ENCODE peak calls at places on chromosomes 2 and 18, in nine cellular contexts. Y is endodermal cell; G is suprapubic skin; N is transverse colon; K is tibial artery; V is fibroblast of mammary gland; A is GM23248; B is testis; M is CD8-positive, alpha-beta memory T cell. S is an unnamed sample.

GRCh38 chr2:107543793-107544192 is 282.9 kb upstream of the RGPD4 start:
- DNase-seq in Y (no peak), G (no peak), N (no peak), K (no peak), V (no peak), A (no peak), B (no peak), M (no peak), S (no peak)

GRCh38 chr18:59950215-59950944 is 50.6 kb downstream of the PMAIP1 start:
- DNase-seq in Y (no peak), G (no peak), N (no peak), K (no peak), V (peak), A (peak), B (no peak), M (no peak), S (no peak)

GRCh38 chr2:217666338-217666737 is 336.5 kb downstream of the TNS1 start:
- DNase-seq in Y (no peak), G (peak), N (no peak), K (no peak), V (peak), A (peak), B (no peak), M (no peak), S (no peak)

GRCh38 chr18:9782073-9782857 is 74.2 kb downstream of the RAB31 start:
- DNase-seq in Y (peak), G (no peak), N (no peak), K (no peak), V (peak), A (peak), B (no peak), M (no peak), S (no peak)

GRCh38 chr2:2174956-2175355 is 156.1 kb downstream of the MYT1L start:
- DNase-seq in Y (no peak), G (no peak), N (no peak), K (no peak), V (no peak), A (no peak), B (no peak), M (no peak), S (no peak)

GRCh38 chr2:134461511-134461910 is 207.6 kb downstream of the MGAT5 start:
- DNase-seq in Y (peak), G (no peak), N (no peak), K (peak), V (no peak), A (peak), B (no peak), M (no peak), S (no peak)

GRCh38 chr2:151315381-151315903 is 26.0 kb upstream of the NMI start:
- DNase-seq in Y (peak), G (no peak), N (no peak), K (peak), V (peak), A (peak), B (peak), M (no peak), S (no peak)

GRCh38 chr2:37469126-37469525 is 124.7 kb downstream of the QPCT start:
- DNase-seq in Y (no peak), G (no peak), N (no peak), K (no peak), V (no peak), A (no peak), B (no peak), M (no peak), S (no peak)

GRCh38 chr2:106127776-106128268 is 66.3 kb downstream of the UXS1 start:
- DNase-seq in Y (no peak), G (no peak), N (no peak), K (no peak), V (no peak), A (no peak), B (no peak), M (no peak), S (no peak)

GRCh38 chr2:176285321-176285720 is 16.1 kb downstream of the MTX2 start:
- DNase-seq in Y (no peak), G (no peak), N (no peak), K (no peak), V (peak), A (peak), B (no peak), M (no peak), S (no peak)

GRCh38 chr18:5294618-5295230 is 802 bp downstream of the ZBTB14 start:
- DNase-seq in Y (peak), G (peak), N (peak), K (peak), V (peak), A (no peak), B (peak), M (peak), S (no peak)

GRCh38 chr2:170878505-170878904 is 50.5 kb upstream of the GORASP2 start:
- DNase-seq in Y (no peak), G (no peak), N (no peak), K (no peak), V (no peak), A (no peak), B (peak), M (no peak), S (no peak)

GRCh38 chr2:196284033-196284844 is 112.9 kb upstream of the STK17B start:
- DNase-seq in Y (no peak), G (no peak), N (no peak), K (no peak), V (no peak), A (peak), B (no peak), M (no peak), S (no peak)

GRCh38 chr2:45964945-45965344 is 313.5 kb downstream of the PRKCE start:
- DNase-seq in Y (no peak), G (no peak), N (no peak), K (no peak), V (no peak), A (no peak), B (no peak), M (no peak), S (no peak)

GRCh38 chr2:222939208-222939846 is 78.5 kb downstream of the ACSL3 start:
- DNase-seq in Y (peak), G (no peak), N (peak), K (no peak), V (peak), A (peak), B (peak), M (peak), S (no peak)

GRCh38 chr2:30447149-30448045 is at the start of gene LCLAT1:
- DNase-seq in Y (peak), G (peak), N (peak), K (peak), V (peak), A (peak), B (peak), M (peak), S (peak)

GRCh38 chr18:79506191-79507075 is 110.7 kb downstream of the NFATC1 start:
- DNase-seq in Y (no peak), G (peak), N (peak), K (peak), V (peak), A (peak), B (no peak), M (peak), S (peak)

GRCh38 chr2:15748736-15749323 is 157.2 kb downstream of the DDX1 start:
- DNase-seq in Y (peak), G (no peak), N (peak), K (no peak), V (peak), A (no peak), B (peak), M (no peak), S (no peak)

GRCh38 chr2:174333502-174334277 is 1.1 kb upstream of the SP9 start:
- DNase-seq in Y (peak), G (peak), N (no peak), K (no peak), V (no peak), A (no peak), B (no peak), M (no peak), S (no peak)

GRCh38 chr18:12281861-12282260 is 26.2 kb upstream of the TUBB6 start:
- DNase-seq in Y (no peak), G (no peak), N (no peak), K (no peak), V (no peak), A (no peak), B (no peak), M (no peak), S (no peak)

GRCh38 chr2:67799889-67800288 is 262.9 kb downstream of the C1D start:
- DNase-seq in Y (no peak), G (no peak), N (no peak), K (no peak), V (no peak), A (no peak), B (no peak), M (no peak), S (no peak)

GRCh38 chr2:232927793-232928563 is 57.9 kb downstream of the SNORC start:
- DNase-seq in Y (no peak), G (no peak), N (no peak), K (no peak), V (no peak), A (peak), B (peak), M (no peak), S (no peak)

GRCh38 chr2:175742367-175742766 is 259.7 kb downstream of the LNPK start:
- DNase-seq in Y (no peak), G (no peak), N (no peak), K (no peak), V (peak), A (peak), B (no peak), M (no peak), S (no peak)

GRCh38 chr2:10036095-10036879 is 7.1 kb upstream of the KLF11 start:
- DNase-seq in Y (peak), G (no peak), N (peak), K (peak), V (peak), A (peak), B (peak), M (peak), S (no peak)

GRCh38 chr2:715847-716573 is 38.8 kb upstream of the TMEM18 start:
- DNase-seq in Y (no peak), G (no peak), N (no peak), K (no peak), V (peak), A (peak), B (no peak), M (no peak), S (no peak)

GRCh38 chr2:161045726-161046125 is 114.5 kb upstream of the TANK start:
- DNase-seq in Y (no peak), G (no peak), N (no peak), K (no peak), V (peak), A (peak), B (no peak), M (no peak), S (no peak)

GRCh38 chr2:126656311-126657145 is 570 bp downstream of the GYPC start:
- DNase-seq in Y (peak), G (no peak), N (peak), K (no peak), V (peak), A (peak), B (peak), M (peak), S (no peak)

GRCh38 chr18:75428490-75428889 is 987 bp upstream of the SMIM21 start:
- DNase-seq in Y (no peak), G (no peak), N (no peak), K (no peak), V (no peak), A (no peak), B (no peak), M (no peak), S (no peak)

GRCh38 chr2:230976671-230977171 is 19.2 kb upstream of the SPATA3 start:
- DNase-seq in Y (no peak), G (no peak), N (no peak), K (no peak), V (no peak), A (no peak), B (no peak), M (no peak), S (no peak)

DNA sequence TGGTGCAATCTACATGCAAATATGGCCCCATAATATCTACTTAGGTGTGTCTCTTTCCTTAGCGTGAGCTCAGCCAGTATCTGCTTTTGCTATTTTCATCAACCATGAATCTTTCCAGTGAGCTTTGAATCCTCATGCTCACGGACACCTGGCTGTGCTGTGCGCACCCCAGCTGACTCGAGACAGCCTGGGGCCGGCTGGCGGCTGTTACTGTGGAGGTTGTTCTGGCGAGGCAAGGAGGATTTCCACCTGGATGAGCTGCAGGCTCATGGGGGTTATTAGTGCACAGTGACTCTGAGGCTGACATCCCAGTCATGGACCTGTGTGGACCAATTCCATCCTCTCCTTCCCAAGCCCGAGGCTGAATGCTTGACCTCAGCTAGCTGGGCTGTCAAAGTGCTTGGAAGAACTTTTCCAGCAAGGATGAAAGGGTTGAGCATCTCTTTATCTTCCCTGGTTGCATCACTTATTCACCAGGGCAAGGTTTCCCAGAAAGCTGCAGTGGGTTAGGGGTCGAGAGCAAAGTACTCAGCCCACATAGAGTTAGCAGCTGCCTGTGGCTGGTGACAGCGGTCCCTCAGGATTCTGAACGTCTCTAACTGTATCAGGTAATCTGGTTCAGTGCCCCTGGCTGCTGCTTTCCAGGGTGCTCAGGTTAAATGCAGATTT is 141.7 kb downstream of the ARL4C start:
- DNase-seq in Y (peak), G (no peak), N (no peak), K (no peak), V (no peak), A (no peak), B (no peak), M (no peak), S (no peak)
- H3K4me3 ChIP-seq in Y (no peak), G (no peak), N (no peak), K (no peak), V (no peak), A (no peak), B (no peak), M (no peak), S (no peak)

GRCh38 chr2:27380626-27381556 is at the start of gene ZNF513:
- DNase-seq in Y (peak), G (peak), N (peak), K (peak), V (peak), A (peak), B (peak), M (peak), S (peak)

GRCh38 chr2:27378809-27379290 is 1.7 kb downstream of the ZNF513 start:
- DNase-seq in Y (no peak), G (no peak), N (no peak), K (no peak), V (no peak), A (no peak), B (no peak), M (no peak), S (no peak)

GRCh38 chr2:27379840-27380625 is 501 bp downstream of the ZNF513 start:
- DNase-seq in Y (peak), G (peak), N (peak), K (peak), V (peak), A (peak), B (peak), M (peak), S (peak)

GRCh38 chr2:27378096-27378808 is 2.3 kb downstream of the ZNF513 start:
- DNase-seq in Y (peak), G (no peak), N (no peak), K (no peak), V (peak), A (peak), B (no peak), M (no peak), S (peak)

DNA sequence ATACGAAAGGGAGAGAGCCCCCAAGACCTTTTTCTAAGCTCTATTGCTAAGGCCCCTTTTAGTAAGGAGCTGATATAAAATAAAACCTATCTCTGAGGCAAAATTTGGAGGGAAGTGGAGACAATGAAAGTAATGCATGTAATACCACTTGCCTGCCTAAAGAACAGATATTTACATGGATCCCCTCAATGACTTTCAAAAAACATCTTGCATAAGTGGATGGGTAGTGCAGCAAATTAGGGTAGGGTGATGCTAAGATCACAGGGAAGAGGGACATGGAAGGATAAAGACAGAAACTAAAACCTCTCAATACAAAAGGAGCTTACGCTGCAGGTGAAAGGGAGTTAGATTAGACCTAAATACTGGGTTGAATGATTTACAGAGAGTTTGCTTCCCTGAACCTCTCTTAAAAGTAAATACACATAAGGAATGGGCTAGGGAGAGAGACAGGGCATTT is 1.1 kb downstream of the ZNF513 start:
- DNase-seq in Y (no peak), G (no peak), N (no peak), K (no peak), V (no peak), A (no peak), B (no peak), M (no peak), S (no peak)
- H3K4me3 ChIP-seq in Y (peak), G (peak), N (peak), K (peak), V (peak), A (peak), B (peak), M (peak), S (peak)

DNA sequence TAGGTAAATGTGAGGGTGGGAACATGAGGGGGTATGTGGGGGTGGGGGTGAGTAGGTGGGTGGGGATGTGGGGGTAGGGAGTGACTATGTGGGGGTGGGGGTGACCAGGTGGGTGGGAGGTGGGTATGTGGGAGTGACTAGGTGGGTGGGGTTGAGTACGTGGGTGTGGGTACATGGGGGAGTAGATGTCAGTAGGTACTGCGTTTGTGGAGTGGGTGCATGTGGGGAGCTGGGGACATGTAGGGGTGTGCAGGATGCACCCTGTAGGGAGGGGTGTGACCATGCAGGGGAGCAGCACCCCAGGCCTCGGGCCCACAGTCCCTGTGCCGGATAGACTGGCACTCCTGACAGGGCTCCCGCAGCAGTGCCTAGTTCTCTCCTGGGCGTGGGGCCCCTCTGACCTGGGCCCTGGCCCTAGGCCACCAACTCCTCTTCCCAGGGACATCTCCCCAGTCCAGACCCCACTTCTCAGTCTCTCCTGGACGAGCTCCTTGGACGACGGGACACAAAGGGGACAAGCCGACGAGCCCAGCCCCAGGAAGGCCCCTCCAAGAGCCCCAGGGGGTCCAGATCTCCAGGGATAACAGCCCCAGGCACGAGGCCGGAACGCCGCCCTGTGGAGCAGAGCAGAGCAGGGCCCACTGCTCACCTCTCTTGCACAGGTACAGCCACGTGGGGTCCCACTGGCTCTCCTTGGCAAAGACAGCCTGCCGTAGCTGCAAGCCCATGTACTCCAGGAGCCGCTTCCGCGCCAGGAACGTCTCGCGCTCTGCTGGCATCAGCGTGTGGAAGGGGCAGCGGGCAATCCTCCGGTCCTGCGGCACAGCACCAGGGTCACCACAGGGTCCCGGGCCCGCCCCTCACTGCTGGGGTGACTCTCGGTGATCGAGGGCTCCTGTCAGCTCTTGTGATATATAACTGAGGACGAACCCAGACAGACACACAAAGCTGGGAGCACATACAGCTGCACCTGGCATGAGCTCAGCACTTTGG is 58.2 kb downstream of the ANKMY1 start:
- DNase-seq in Y (peak), G (no peak), N (no peak), K (no peak), V (no peak), A (no peak), B (no peak), M (no peak), S (no peak)
- H3K4me3 ChIP-seq in Y (no peak), G (no peak), N (no peak), K (no peak), V (no peak), A (no peak), B (no peak), M (no peak), S (no peak)

GRCh38 chr2:44061469-44061868 is 65.7 kb upstream of the LRPPRC start:
- DNase-seq in Y (no peak), G (no peak), N (no peak), K (no peak), V (no peak), A (no peak), B (no peak), M (no peak), S (no peak)
- H3K4me3 ChIP-seq in Y (no peak), G (no peak), N (no peak), K (no peak), V (no peak), A (no peak), B (no peak), M (no peak), S (no peak)

DNA sequence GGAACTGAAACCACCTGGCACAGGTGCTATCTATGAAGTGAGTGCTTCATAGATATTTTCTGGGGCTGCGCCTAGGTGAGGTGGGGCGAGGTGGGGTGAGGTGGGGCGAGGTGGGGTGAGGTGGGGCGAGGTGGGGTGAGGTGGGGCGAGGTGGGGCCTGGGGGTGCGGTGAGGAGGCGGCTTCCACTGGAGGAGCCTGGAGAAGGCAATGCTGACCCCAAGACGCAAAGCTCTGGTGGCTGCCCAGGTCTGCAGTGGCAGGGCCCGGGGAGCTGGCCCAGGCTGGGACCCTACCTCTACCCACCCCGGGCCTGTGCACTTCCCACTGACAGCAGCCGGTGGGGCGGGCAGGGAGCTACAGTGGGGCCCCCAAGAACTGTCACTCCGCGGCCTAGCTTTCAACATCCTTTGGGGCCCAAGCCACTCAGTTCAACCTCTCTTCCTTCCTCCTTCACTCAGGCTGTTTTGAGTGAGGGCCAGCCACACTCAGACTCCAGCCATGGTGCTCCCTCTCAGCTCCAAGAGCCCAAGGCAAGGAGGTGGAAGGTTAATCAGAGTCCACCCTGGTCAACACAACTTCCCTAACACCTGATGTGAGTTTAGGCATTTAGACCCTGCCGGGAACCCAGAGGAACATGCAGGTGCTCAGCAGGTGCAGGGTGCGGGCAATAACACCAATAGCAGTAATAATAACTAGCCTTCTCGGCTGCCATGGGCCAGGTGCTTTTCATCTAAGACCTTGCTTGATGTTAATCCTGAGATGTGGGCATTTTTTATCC is 93.7 kb downstream of the ZFP36L2 start:
- DNase-seq in Y (peak), G (no peak), N (no peak), K (no peak), V (no peak), A (no peak), B (no peak), M (peak), S (peak)
- H3K4me3 ChIP-seq in Y (no peak), G (no peak), N (no peak), K (no peak), V (no peak), A (no peak), B (no peak), M (peak), S (no peak)

S was measured in RWPE2.